ENCODE peak calls at places on chromosomes 4 and X, in eight cellular contexts. Q, T, R, I, Y, F, U and G are unnamed samples.

GRCh38 chr4:21512351-21512750 is 436.2 kb downstream of the KCNIP4 start:
- DNase-seq in Y (no peak), I (no peak), T (no peak), U (no peak), R (no peak), F (peak), Q (no peak), G (peak)

GRCh38 chrX:1658083-1658463 is 43.2 kb downstream of the ASMT start:
- DNase-seq in T (no peak), R (no peak), U (no peak), I (no peak), Y (no peak), F (no peak), Q (no peak), G (no peak)

GRCh38 chrX:15849555-15849954 is 5.1 kb downstream of the AP1S2 start:
- DNase-seq in Y (no peak), R (peak), F (no peak), T (no peak), Q (no peak), I (no peak), U (no peak), G (no peak)

GRCh38 chr4:54971474-54971950 is 153.9 kb downstream of the KDR start:
- DNase-seq in R (peak), Q (no peak), T (no peak), I (no peak), F (peak), Y (no peak), U (peak), G (peak)

GRCh38 chr4:184409911-184410692 is 64.2 kb downstream of the IRF2 start:
- DNase-seq in I (no peak), F (no peak), Q (no peak), T (no peak), Y (no peak), R (no peak), U (no peak), G (no peak)

GRCh38 chrX:112211459-112211858 is 128.9 kb upstream of the TRPC5 start:
- DNase-seq in T (no peak), U (no peak), I (no peak), Y (peak), F (no peak), Q (no peak), R (no peak), G (no peak)

GRCh38 chr4:78145005-78145404 is 87.9 kb downstream of the FRAS1 start:
- DNase-seq in F (no peak), Y (no peak), T (no peak), Q (no peak), I (no peak), U (no peak), R (no peak), G (no peak)

GRCh38 chr4:130419576-130419975 is 1323.6 kb downstream of the C4orf33 start:
- DNase-seq in Q (no peak), Y (no peak), F (no peak), R (no peak), I (no peak), T (no peak), U (no peak), G (no peak)

GRCh38 chrX:19554786-19555185 is 39.5 kb upstream of the MAP3K15 start:
- DNase-seq in R (no peak), Q (no peak), T (no peak), F (no peak), U (no peak), I (no peak), Y (peak), G (no peak)

GRCh38 chr4:101599620-101600019 is 190.9 kb upstream of the BANK1 start:
- DNase-seq in T (no peak), F (no peak), U (no peak), Q (no peak), Y (no peak), R (no peak), I (no peak), G (no peak)

GRCh38 chr4:7737752-7738457 is 201.8 kb downstream of the AFAP1 start:
- DNase-seq in T (no peak), Q (no peak), R (no peak), F (no peak), I (no peak), Y (no peak), U (no peak), G (no peak)

GRCh38 chr4:2266181-2266580 is 4.3 kb upstream of the MXD4 start:
- DNase-seq in F (no peak), I (no peak), Q (no peak), R (no peak), U (no peak), Y (no peak), T (peak), G (no peak)
- TF ChIP-seq POLR2AphosphoS5 in F (no peak), I (no peak), Q (no peak), R (no peak), U (no peak), Y (no peak), T (no peak), G (no peak)

GRCh38 chr4:152106113-152106763 is 345.4 kb upstream of the GATB start:
- DNase-seq in U (no peak), R (no peak), F (peak), T (peak), I (peak), Y (no peak), Q (no peak), G (peak)
- TF ChIP-seq POLR2AphosphoS5 in U (no peak), R (no peak), F (peak), T (no peak), I (no peak), Y (no peak), Q (no peak), G (peak)

GRCh38 chrX:11382935-11383334 is 89.7 kb downstream of the AMELX start:
- DNase-seq in F (no peak), R (no peak), Q (no peak), U (no peak), I (no peak), T (no peak), Y (no peak), G (no peak)
- TF ChIP-seq POLR2AphosphoS5 in F (no peak), R (no peak), Q (no peak), U (no peak), I (no peak), T (no peak), Y (no peak), G (no peak)

GRCh38 chr4:188841523-188841922 is 702.3 kb downstream of the TRIML1 start:
- DNase-seq in I (no peak), Q (no peak), R (no peak), Y (no peak), F (no peak), U (no peak), T (no peak), G (no peak)
- TF ChIP-seq POLR2AphosphoS5 in I (no peak), Q (no peak), R (no peak), Y (no peak), F (no peak), U (no peak), T (no peak), G (no peak)

DNA sequence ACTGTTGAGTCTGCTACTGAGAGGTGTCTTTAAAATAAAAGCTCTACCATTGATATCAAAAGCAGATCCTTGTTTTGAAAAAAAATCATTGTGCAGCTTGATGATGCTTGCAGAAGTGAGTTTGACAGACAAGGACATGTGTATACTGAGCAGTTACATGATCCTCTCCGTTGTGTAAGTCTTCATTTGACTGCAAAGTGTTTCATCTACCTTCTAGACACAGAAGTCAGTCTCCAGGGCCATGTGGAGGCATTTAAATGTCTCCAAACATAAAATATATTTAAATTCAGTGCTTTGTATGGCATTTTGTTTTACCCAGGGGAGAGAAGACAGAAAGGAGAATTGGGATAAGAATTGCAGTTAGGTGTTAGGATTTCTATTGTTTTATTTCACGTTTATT is 107.8 kb upstream of the MYOZ2 start:
- DNase-seq in T (no peak), U (no peak), R (no peak), Y (no peak), I (no peak), F (no peak), Q (no peak), G (no peak)
- TF ChIP-seq POLR2AphosphoS5 in T (no peak), U (no peak), R (no peak), Y (no peak), I (no peak), F (no peak), Q (no peak), G (no peak)

GRCh38 chr4:173318648-173319211 is 15.4 kb downstream of the HMGB2 start:
- DNase-seq in T (no peak), F (peak), I (no peak), Q (no peak), Y (no peak), R (peak), U (no peak), G (no peak)
- TF ChIP-seq POLR2AphosphoS5 in T (no peak), F (no peak), I (no peak), Q (no peak), Y (no peak), R (no peak), U (no peak), G (no peak)

GRCh38 chr4:63460075-63460474 is 949.2 kb downstream of the TECRL start:
- DNase-seq in R (no peak), U (no peak), F (no peak), Y (no peak), Q (no peak), I (no peak), T (no peak), G (no peak)

GRCh38 chr4:63459329-63459728 is 949.9 kb downstream of the TECRL start:
- DNase-seq in F (no peak), U (peak), Q (no peak), T (no peak), I (no peak), R (no peak), Y (peak), G (no peak)

GRCh38 chr4:63458010-63458409 is 951.2 kb downstream of the TECRL start:
- DNase-seq in I (no peak), R (no peak), Q (no peak), F (no peak), Y (no peak), T (no peak), U (no peak), G (peak)
- TF ChIP-seq POLR2AphosphoS5 in I (no peak), R (no peak), Q (no peak), F (no peak), Y (no peak), T (no peak), U (no peak), G (no peak)

GRCh38 chr4:151667025-151667424 is 93.8 kb downstream of the GATB start:
- DNase-seq in Q (no peak), T (no peak), I (no peak), U (no peak), Y (no peak), F (no peak), R (no peak), G (no peak)
- TF ChIP-seq POLR2AphosphoS5 in Q (no peak), T (no peak), I (peak), U (no peak), Y (no peak), F (no peak), R (no peak), G (no peak)

GRCh38 chrX:106734827-106735226 is 8.3 kb downstream of the RNF128 start:
- DNase-seq in R (no peak), I (no peak), T (no peak), Q (no peak), Y (no peak), F (no peak), U (no peak), G (no peak)

GRCh38 chrX:106742193-106742592 is 15.7 kb downstream of the RNF128 start:
- DNase-seq in R (no peak), U (no peak), F (no peak), I (no peak), Q (no peak), T (no peak), Y (no peak), G (no peak)

GRCh38 chrX:106742831-106743230 is 16.3 kb downstream of the RNF128 start:
- DNase-seq in T (no peak), Q (no peak), U (no peak), R (no peak), F (no peak), I (no peak), Y (no peak), G (no peak)

GRCh38 chrX:106740193-106740780 is 13.8 kb downstream of the RNF128 start:
- DNase-seq in R (no peak), I (no peak), Y (no peak), F (no peak), T (no peak), U (no peak), Q (no peak), G (no peak)
- TF ChIP-seq POLR2AphosphoS5 in R (no peak), I (no peak), Y (no peak), F (no peak), T (no peak), U (no peak), Q (no peak), G (no peak)

DNA sequence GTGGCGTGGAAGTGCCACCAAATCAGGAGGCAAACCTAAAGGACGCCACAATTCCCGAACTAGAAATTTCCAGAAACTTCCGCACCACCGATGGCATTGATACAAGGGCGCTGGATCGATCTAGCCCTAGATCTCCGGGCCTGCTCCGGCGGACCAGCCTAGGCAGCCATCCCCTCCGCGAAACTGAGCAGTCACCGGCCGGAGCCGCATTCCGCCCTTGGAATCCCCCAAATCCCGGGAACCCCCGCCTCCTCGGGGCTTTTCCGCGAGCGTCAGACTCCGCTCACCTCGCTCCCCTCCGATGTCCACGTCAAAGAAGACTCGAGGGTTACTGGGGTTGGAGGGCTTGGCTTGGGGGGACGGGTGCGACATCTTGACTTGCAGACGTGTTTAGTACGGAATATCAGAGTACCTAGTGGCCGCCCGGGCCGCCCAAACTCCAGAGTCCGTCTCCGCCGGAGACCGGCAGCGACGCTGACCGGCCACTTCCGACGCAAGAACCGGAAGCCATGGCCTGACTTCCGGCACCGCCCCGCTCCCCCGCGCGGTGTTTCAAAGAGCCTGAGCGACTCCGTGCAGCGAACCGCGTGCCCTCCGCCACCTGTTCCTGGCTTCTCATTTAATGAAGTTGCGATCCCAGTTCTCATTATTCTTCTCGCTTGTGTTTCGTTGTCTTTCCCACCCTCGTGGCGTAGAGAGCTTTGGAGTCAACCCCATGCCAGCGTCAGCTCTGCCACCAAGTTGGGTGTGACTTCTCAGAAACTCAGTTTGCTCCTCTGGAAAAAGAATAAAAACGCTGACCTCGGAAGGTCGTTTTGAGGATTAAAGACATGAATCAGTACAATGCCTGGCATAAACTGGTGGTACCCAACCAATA is at the start of gene PPID:
- DNase-seq in I (peak), F (peak), Y (peak), Q (peak), U (peak), R (peak), T (peak), G (peak)
- TF ChIP-seq POLR2AphosphoS5 in I (peak), F (peak), Y (peak), Q (peak), U (peak), R (peak), T (peak), G (peak)